ENCODE peak calls at places on chromosomes 5 and 9, in eight cellular contexts. B is transverse colon, Z is fibroblast of lung, K is left ventricle myocardium inferior, P is psoas muscle, C is heart left ventricle, X is IMR-90, T is pancreas. R is an unnamed sample. For H3K4me1, the result is how much of the 10 kb centered on the place peaks cover.

GRCh38 chr5:67182406-67182805 is 14.2 kb downstream of the CD180 start:
- DNase-seq in Z (peak), T (no peak), C (peak), X (peak), K (peak), B (no peak), P (peak), R (no peak)

GRCh38 chr5:110288766-110289165 is 437.7 kb downstream of the TMEM232 start:
- DNase-seq in P (no peak), K (no peak), X (no peak), B (no peak), T (no peak), Z (peak), C (no peak), R (no peak)

GRCh38 chr5:139863855-139864558 is 68.4 kb downstream of the PSD2 start:
- DNase-seq in P (peak), T (peak), B (peak), X (peak), K (peak), Z (peak), C (peak), R (peak)

GRCh38 chr9:114467910-114468309 is 37.4 kb downstream of the WHRN start:
- DNase-seq in P (no peak), B (no peak), T (no peak), Z (no peak), X (no peak), K (no peak), C (no peak), R (no peak)

GRCh38 chr5:65769539-65769938 is 47.5 kb downstream of the NLN start:
- DNase-seq in X (peak), B (no peak), K (no peak), C (no peak), Z (peak), T (no peak), P (no peak), R (no peak)

GRCh38 chr5:146878471-146879172 is at the start of gene PPP2R2B:
- DNase-seq in Z (peak), C (peak), X (peak), K (peak), T (peak), P (peak), B (peak), R (peak)

GRCh38 chr5:83924171-83924570 is 203.5 kb upstream of the HAPLN1 start:
- DNase-seq in B (no peak), T (no peak), X (peak), C (no peak), K (no peak), P (no peak), Z (peak), R (no peak)

GRCh38 chr5:122999947-123000563 is 36.5 kb downstream of the PPIC start:
- DNase-seq in B (peak), T (peak), C (peak), P (no peak), X (no peak), K (no peak), Z (peak), R (peak)

GRCh38 chr9:121262450-121262849 is 5.5 kb upstream of the GSN start:
- DNase-seq in X (no peak), Z (no peak), T (no peak), B (no peak), K (no peak), C (no peak), P (no peak), R (no peak)

GRCh38 chr9:136016221-136016881 is 55.2 kb upstream of the UBAC1 start:
- DNase-seq in B (no peak), X (no peak), K (peak), P (peak), Z (no peak), C (no peak), T (peak), R (no peak)

GRCh38 chr9:136546697-136547481 is 1.0 kb upstream of the NOTCH1 start:
- DNase-seq in P (peak), C (no peak), B (peak), X (peak), K (peak), T (peak), Z (peak), R (peak)

GRCh38 chr9:74950456-74950855 is 2.3 kb downstream of the C9orf40 start:
- DNase-seq in Z (no peak), K (no peak), P (no peak), B (no peak), T (no peak), X (no peak), C (no peak), R (no peak)

GRCh38 chr5:173765030-173765644 is 123.0 kb upstream of the CPEB4 start:
- DNase-seq in X (no peak), C (no peak), P (no peak), B (no peak), K (no peak), T (no peak), Z (no peak), R (no peak)

GRCh38 chr5:90813392-90813791 is 254.8 kb downstream of the ADGRV1 start:
- DNase-seq in K (no peak), T (no peak), Z (no peak), X (no peak), C (no peak), B (no peak), P (no peak), R (no peak)

GRCh38 chr5:62560786-62561185 is 17.8 kb upstream of the LRRC70 start:
- DNase-seq in X (no peak), Z (no peak), T (no peak), C (no peak), K (no peak), P (no peak), B (no peak), R (no peak)

GRCh38 chr9:133997584-133997983 is 5.5 kb upstream of the VAV2 start:
- DNase-seq in B (no peak), T (no peak), C (no peak), X (no peak), P (no peak), K (no peak), Z (no peak), R (no peak)

GRCh38 chr9:104912606-104913005 is 15.3 kb downstream of the ABCA1 start:
- DNase-seq in P (no peak), K (no peak), C (no peak), T (no peak), B (no peak), Z (no peak), X (no peak), R (no peak)
- H3K4me1 ChIP-seq in P (half or more), K (half or more), C (half or more), T (under half), B (under half), Z (under half), X (under half), R (under half)

GRCh38 chr9:19410195-19410503 is 1.3 kb downstream of the ACER2 start:
- DNase-seq in K (no peak), B (no peak), T (no peak), P (no peak), Z (no peak), C (no peak), X (no peak), R (no peak)
- H3K4me3 ChIP-seq in K (peak), B (no peak), T (peak), P (peak), Z (no peak), C (no peak), X (peak), R (no peak)

DNA sequence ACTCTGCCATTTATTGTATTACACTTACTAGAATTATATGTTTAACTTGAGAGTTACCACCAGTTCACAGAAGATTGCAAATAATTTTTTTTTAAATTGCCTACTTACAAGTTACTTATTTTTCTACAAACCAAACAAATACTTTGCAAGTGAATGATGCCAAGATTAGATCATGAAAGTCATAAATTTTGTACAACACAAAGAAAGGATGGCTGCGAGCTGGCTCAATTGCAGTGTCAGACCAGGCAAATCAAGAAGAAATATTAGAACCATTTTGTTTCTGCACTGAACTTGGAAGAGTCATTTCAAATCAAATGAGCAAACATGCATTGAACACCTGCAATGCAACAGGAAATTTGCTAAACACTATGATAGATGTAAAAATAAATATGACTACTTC is 97.3 kb downstream of the PLCXD3 start:
- DNase-seq in T (no peak), K (no peak), P (no peak), Z (peak), C (no peak), X (no peak), B (no peak), R (no peak)
- H3K4me1 ChIP-seq in T (under half), K (half or more), P (under half), Z (under half), C (under half), X (under half), B (under half), R (under half)

GRCh38 chr9:35341585-35341984 is 148.3 kb upstream of the RUSC2 start:
- DNase-seq in C (peak), Z (peak), P (peak), T (peak), X (peak), B (no peak), K (peak), R (no peak)
- H3K4me3 ChIP-seq in C (no peak), Z (peak), P (peak), T (no peak), X (no peak), B (no peak), K (peak), R (no peak)

GRCh38 chr5:159030357-159030756 is 69.4 kb downstream of the EBF1 start:
- DNase-seq in K (no peak), P (no peak), C (no peak), T (no peak), B (no peak), X (no peak), Z (no peak), R (no peak)
- H3K4me1 ChIP-seq in K (half or more), P (under half), C (under half), T (under half), B (under half), X (under half), Z (under half), R (under half)

R was measured in mucosa of descending colon.